ENCODE peak calls at places on chromosomes 7 and 10, in six cellular contexts. One of them, this sample, is unnamed.
A peak's percentile ranks its signal among the peaks of the same experiment; 100 is the strongest.

GRCh38 chr7:55181774-55182173 is 163.0 kb downstream of the EGFR start:
- DNase-seq in lung: no peak
- DNase-seq in AG04450: no peak
- DNase-seq in right atrium auricular region: no peak
- DNase-seq in neuronal stem cell: no peak
- DNase-seq in MM.1S: no peak
- DNase-seq in this sample: no peak

GRCh38 chr10:51524041-51524440 is 175.4 kb downstream of the CSTF2T start:
- DNase-seq in lung: no peak
- DNase-seq in AG04450: peak; percentile 11
- DNase-seq in right atrium auricular region: no peak
- DNase-seq in neuronal stem cell: no peak
- DNase-seq in MM.1S: no peak
- DNase-seq in this sample: no peak

GRCh38 chr10:31867646-31868045 is 61.0 kb downstream of the ARHGAP12 start:
- DNase-seq in lung: no peak
- DNase-seq in AG04450: no peak
- DNase-seq in right atrium auricular region: no peak
- DNase-seq in neuronal stem cell: no peak
- DNase-seq in MM.1S: no peak
- DNase-seq in this sample: no peak

GRCh38 chr7:148334959-148335577 is 255.5 kb upstream of the C7orf33 start:
- DNase-seq in lung: no peak
- DNase-seq in AG04450: no peak
- DNase-seq in right atrium auricular region: no peak
- DNase-seq in neuronal stem cell: peak; percentile 86
- DNase-seq in MM.1S: no peak
- DNase-seq in this sample: no peak

GRCh38 chr10:22429146-22429545 is 83.8 kb downstream of the SPAG6 start:
- DNase-seq in lung: no peak
- DNase-seq in AG04450: no peak
- DNase-seq in right atrium auricular region: no peak
- DNase-seq in neuronal stem cell: no peak
- DNase-seq in MM.1S: no peak
- DNase-seq in this sample: no peak

GRCh38 chr7:132298782-132299181 is 277.5 kb downstream of the PLXNA4 start:
- DNase-seq in lung: no peak
- DNase-seq in AG04450: no peak
- DNase-seq in right atrium auricular region: no peak
- DNase-seq in neuronal stem cell: no peak
- DNase-seq in MM.1S: no peak
- DNase-seq in this sample: no peak

GRCh38 chr10:49751636-49752510 is 10.2 kb downstream of the OGDHL start:
- DNase-seq in lung: no peak
- DNase-seq in AG04450: no peak
- DNase-seq in right atrium auricular region: peak; percentile 49
- DNase-seq in neuronal stem cell: no peak
- DNase-seq in MM.1S: no peak
- DNase-seq in this sample: no peak

GRCh38 chr10:131213651-131214505 is 97.6 kb downstream of the TCERG1L start:
- DNase-seq in lung: no peak
- DNase-seq in AG04450: no peak
- DNase-seq in right atrium auricular region: no peak
- DNase-seq in neuronal stem cell: no peak
- DNase-seq in MM.1S: no peak
- DNase-seq in this sample: no peak

GRCh38 chr7:21543528-21544302 is 876 bp downstream of the DNAH11 start:
- DNase-seq in lung: no peak
- DNase-seq in AG04450: no peak
- DNase-seq in right atrium auricular region: no peak
- DNase-seq in neuronal stem cell: peak; percentile 17
- DNase-seq in MM.1S: peak; percentile 20
- DNase-seq in this sample: no peak

GRCh38 chr10:21935439-21936023 is 68.0 kb downstream of the DNAJC1 start:
- DNase-seq in lung: no peak
- DNase-seq in AG04450: no peak
- DNase-seq in right atrium auricular region: no peak
- DNase-seq in neuronal stem cell: no peak
- DNase-seq in MM.1S: no peak
- DNase-seq in this sample: no peak

GRCh38 chr7:82109288-82109687 is 334.3 kb downstream of the CACNA2D1 start:
- DNase-seq in lung: no peak
- DNase-seq in AG04450: no peak
- DNase-seq in right atrium auricular region: no peak
- DNase-seq in neuronal stem cell: no peak
- DNase-seq in MM.1S: no peak
- DNase-seq in this sample: no peak

GRCh38 chr10:35502697-35503096 is 102.4 kb upstream of the GJD4 start:
- DNase-seq in lung: no peak
- DNase-seq in AG04450: no peak
- DNase-seq in right atrium auricular region: no peak
- DNase-seq in neuronal stem cell: no peak
- DNase-seq in MM.1S: no peak
- DNase-seq in this sample: no peak

GRCh38 chr7:91068136-91068795 is 196.0 kb upstream of the FZD1 start:
- DNase-seq in lung: no peak
- DNase-seq in AG04450: no peak
- DNase-seq in right atrium auricular region: no peak
- DNase-seq in neuronal stem cell: no peak
- DNase-seq in MM.1S: no peak
- DNase-seq in this sample: no peak

GRCh38 chr10:132452651-132453469 is 55.9 kb downstream of the PWWP2B start:
- DNase-seq in lung: peak; percentile 84
- DNase-seq in AG04450: peak; percentile 18
- DNase-seq in right atrium auricular region: no peak
- DNase-seq in neuronal stem cell: peak; percentile 68
- DNase-seq in MM.1S: peak; percentile 66
- DNase-seq in this sample: peak; percentile 92

GRCh38 chr7:29622335-29623265 is 59.0 kb downstream of the PRR15 start:
- DNase-seq in lung: no peak
- DNase-seq in AG04450: peak; percentile 63
- DNase-seq in right atrium auricular region: no peak
- DNase-seq in neuronal stem cell: no peak
- DNase-seq in MM.1S: no peak
- DNase-seq in this sample: no peak

GRCh38 chr7:44378744-44379143 is 53.4 kb upstream of the CAMK2B start:
- DNase-seq in lung: peak; percentile 21
- DNase-seq in AG04450: peak; percentile 51
- DNase-seq in right atrium auricular region: no peak
- DNase-seq in neuronal stem cell: no peak
- DNase-seq in MM.1S: no peak
- DNase-seq in this sample: no peak

GRCh38 chr7:157519246-157519645 is 182.4 kb downstream of the DNAJB6 start:
- DNase-seq in lung: no peak
- DNase-seq in AG04450: no peak
- DNase-seq in right atrium auricular region: peak; percentile 28
- DNase-seq in neuronal stem cell: no peak
- DNase-seq in MM.1S: no peak
- DNase-seq in this sample: no peak
- H3K9me3 ChIP-seq in lung: peaks cover 3% of the 10 kb centered on the region
- H3K9me3 ChIP-seq in AG04450: peaks cover 96% of the 10 kb centered on the region
- H3K9me3 ChIP-seq in right atrium auricular region: no peaks in the 10 kb centered on the region
- H3K9me3 ChIP-seq in neuronal stem cell: peaks cover 8% of the 10 kb centered on the region
- H3K9me3 ChIP-seq in MM.1S: no peaks in the 10 kb centered on the region
- H3K9me3 ChIP-seq in this sample: no peaks in the 10 kb centered on the region

GRCh38 chr10:9992656-9993055 is 1025.0 kb upstream of the CELF2 start:
- DNase-seq in lung: no peak
- DNase-seq in AG04450: no peak
- DNase-seq in right atrium auricular region: no peak
- DNase-seq in neuronal stem cell: no peak
- DNase-seq in MM.1S: no peak
- DNase-seq in this sample: no peak
- H3K9me3 ChIP-seq in lung: peaks cover 1% of the 10 kb centered on the region
- H3K9me3 ChIP-seq in AG04450: no peaks in the 10 kb centered on the region
- H3K9me3 ChIP-seq in right atrium auricular region: no peaks in the 10 kb centered on the region
- H3K9me3 ChIP-seq in neuronal stem cell: no peaks in the 10 kb centered on the region
- H3K9me3 ChIP-seq in MM.1S: no peaks in the 10 kb centered on the region
- H3K9me3 ChIP-seq in this sample: no peaks in the 10 kb centered on the region

GRCh38 chr7:67743501-67743900 is 746.9 kb downstream of the TYW1 start:
- DNase-seq in lung: no peak
- DNase-seq in AG04450: no peak
- DNase-seq in right atrium auricular region: no peak
- DNase-seq in neuronal stem cell: no peak
- DNase-seq in MM.1S: no peak
- DNase-seq in this sample: no peak
- H3K9me3 ChIP-seq in lung: peaks cover 5% of the 10 kb centered on the region
- H3K9me3 ChIP-seq in AG04450: peaks cover 45% of the 10 kb centered on the region
- H3K9me3 ChIP-seq in right atrium auricular region: no peaks in the 10 kb centered on the region
- H3K9me3 ChIP-seq in neuronal stem cell: no peaks in the 10 kb centered on the region
- H3K9me3 ChIP-seq in MM.1S: no peaks in the 10 kb centered on the region
- H3K9me3 ChIP-seq in this sample: no peaks in the 10 kb centered on the region

GRCh38 chr7:6680146-6680545 is 26.6 kb downstream of the ZNF12 start:
- DNase-seq in lung: no peak
- DNase-seq in AG04450: no peak
- DNase-seq in right atrium auricular region: no peak
- DNase-seq in neuronal stem cell: no peak
- DNase-seq in MM.1S: no peak
- DNase-seq in this sample: no peak

GRCh38 chr7:6675807-6676405 is 30.8 kb downstream of the ZNF12 start:
- DNase-seq in lung: no peak
- DNase-seq in AG04450: no peak
- DNase-seq in right atrium auricular region: no peak
- DNase-seq in neuronal stem cell: no peak
- DNase-seq in MM.1S: no peak
- DNase-seq in this sample: no peak
- H3K9me3 ChIP-seq in lung: peaks cover 20% of the 10 kb centered on the region
- H3K9me3 ChIP-seq in AG04450: peaks cover 64% of the 10 kb centered on the region
- H3K9me3 ChIP-seq in right atrium auricular region: peaks cover 86% of the 10 kb centered on the region
- H3K9me3 ChIP-seq in neuronal stem cell: peaks cover 40% of the 10 kb centered on the region
- H3K9me3 ChIP-seq in MM.1S: peaks cover 7% of the 10 kb centered on the region
- H3K9me3 ChIP-seq in this sample: peaks cover 21% of the 10 kb centered on the region

GRCh38 chr7:158022601-158023000 is 565.0 kb downstream of the PTPRN2 start:
- DNase-seq in lung: no peak
- DNase-seq in AG04450: no peak
- DNase-seq in right atrium auricular region: no peak
- DNase-seq in neuronal stem cell: no peak
- DNase-seq in MM.1S: no peak
- DNase-seq in this sample: no peak
- H3K9me3 ChIP-seq in lung: no peaks in the 10 kb centered on the region
- H3K9me3 ChIP-seq in AG04450: peaks cover 90% of the 10 kb centered on the region
- H3K9me3 ChIP-seq in right atrium auricular region: no peaks in the 10 kb centered on the region
- H3K9me3 ChIP-seq in neuronal stem cell: no peaks in the 10 kb centered on the region
- H3K9me3 ChIP-seq in MM.1S: no peaks in the 10 kb centered on the region
- H3K9me3 ChIP-seq in this sample: no peaks in the 10 kb centered on the region